ENCODE peak calls at places on chromosomes 5 and 9, in nine cellular contexts. O is cardiac muscle cell; H is NCI-H1092 treated with DMSO at 0.1 percent for 48 hours; I is epithelial cell of esophagus; E is NCI-H524; C is activated effector memory CD4-positive, alpha-beta T cell treated with anti-CD3 and anti-CD28 coated beads, Interleukin-2, amount 50 U/mL, for 16 hours; J is activated T-cell treated with anti-CD3 and anti-CD28 coated beads, Interleukin-2, amount 50 U/mL, for 48 hours; F is pulmonary artery endothelial cell; A is activated CD8-positive, alpha-beta memory T cell treated with anti-CD3 and anti-CD28 coated beads for 48 hours. V is an unnamed sample.

GRCh38 chr9:136228107-136228875 is 17.3 kb downstream of the QSOX2 start:
- DNase-seq in I (peak; percentile 96), O (no peak), C (no peak), J (peak; percentile 36), H (no peak), A (no peak), E (no peak), F (no peak), V (peak; percentile 64)

GRCh38 chr9:119501374-119501773 is 132.1 kb upstream of the BRINP1 start:
- DNase-seq in F (no peak), A (no peak), C (no peak), I (no peak), O (no peak), E (no peak), H (no peak), J (no peak), V (no peak)

GRCh38 chr9:130975156-130975555 is 33.8 kb upstream of the LAMC3 start:
- DNase-seq in E (no peak), A (no peak), C (no peak), H (no peak), F (no peak), J (no peak), I (no peak), O (no peak), V (no peak)

GRCh38 chr5:96785719-96786118 is 22.0 kb downstream of the ERAP1 start:
- DNase-seq in C (no peak), J (no peak), O (no peak), H (no peak), E (no peak), A (no peak), I (no peak), F (no peak), V (no peak)

GRCh38 chr5:40984884-40985283 is 75.6 kb downstream of the C7 start:
- DNase-seq in C (no peak), O (no peak), E (no peak), J (no peak), F (no peak), H (no peak), I (peak; percentile 55), A (no peak), V (no peak)

GRCh38 chr9:122318284-122318683 is 52.5 kb upstream of the PTGS1 start:
- DNase-seq in I (no peak), E (peak; percentile 20), H (peak; percentile 14), F (no peak), A (no peak), O (no peak), C (no peak), J (no peak), V (peak; percentile 67)

GRCh38 chr5:122192883-122193496 is 63.6 kb downstream of the ZNF474 start:
- DNase-seq in C (no peak), H (peak; percentile 73), F (peak; percentile 10), A (no peak), J (no peak), I (peak; percentile 71), O (peak; percentile 85), E (peak; percentile 77), V (peak; percentile 85)

GRCh38 chr9:127890053-127890452 is 9.3 kb downstream of the ST6GALNAC6 start:
- DNase-seq in H (no peak), F (no peak), C (no peak), I (no peak), J (no peak), A (no peak), O (no peak), E (no peak), V (no peak)

GRCh38 chr5:138820695-138821094 is 54.4 kb downstream of the LRRTM2 start:
- DNase-seq in O (no peak), C (no peak), H (no peak), I (no peak), J (no peak), F (no peak), E (no peak), A (no peak), V (no peak)

GRCh38 chr5:54867310-54867944 is 118.0 kb downstream of the ESM1 start:
- DNase-seq in C (no peak), H (peak; percentile 39), J (no peak), A (no peak), I (peak; percentile 66), F (no peak), O (peak; percentile 77), E (peak; percentile 58), V (peak; percentile 78)

GRCh38 chr5:39713224-39713911 is 288.6 kb upstream of the DAB2 start:
- DNase-seq in A (no peak), C (no peak), E (no peak), F (no peak), J (no peak), H (no peak), O (no peak), I (peak; percentile 70), V (no peak)

GRCh38 chr9:120397453-120397852 is 182.5 kb downstream of the CDK5RAP2 start:
- DNase-seq in C (no peak), A (no peak), H (no peak), O (no peak), F (no peak), I (no peak), E (no peak), J (no peak), V (no peak)

GRCh38 chr5:140607031-140607430 is 25.9 kb downstream of the CD14 start:
- DNase-seq in I (peak; percentile 79), O (no peak), E (no peak), C (no peak), F (no peak), A (no peak), J (no peak), H (no peak), V (no peak)

GRCh38 chr9:132984202-132985062 is 5.9 kb downstream of the GFI1B start:
- DNase-seq in H (no peak), A (no peak), O (no peak), F (no peak), E (no peak), J (no peak), C (no peak), I (no peak), V (no peak)